ENCODE peak calls at places on chromosome 3, in seven cellular contexts. One of them, this sample, is unnamed. For H3K9me3, the result is how much of the 10 kb centered on the place peaks cover.

GRCh38 chr3:162938073-162938472 is 1441.5 kb downstream of the OTOL1 start:
- DNase-seq in upper lobe of left lung: no peak
- DNase-seq in A549: no peak
- DNase-seq in SK-N-SH: no peak
- DNase-seq in HepG2: no peak
- DNase-seq in transverse colon: no peak
- DNase-seq in T-helper 17 cell: no peak
- DNase-seq in this sample: no peak

GRCh38 chr3:191721390-191721801 is 260.4 kb downstream of the PYDC2 start:
- DNase-seq in upper lobe of left lung: no peak
- DNase-seq in A549: no peak
- DNase-seq in SK-N-SH: no peak
- DNase-seq in HepG2: peak
- DNase-seq in transverse colon: no peak
- DNase-seq in T-helper 17 cell: no peak
- DNase-seq in this sample: no peak

GRCh38 chr3:168212664-168213255 is 117.0 kb upstream of the GOLIM4 start:
- DNase-seq in upper lobe of left lung: no peak
- DNase-seq in A549: no peak
- DNase-seq in SK-N-SH: no peak
- DNase-seq in HepG2: no peak
- DNase-seq in transverse colon: no peak
- DNase-seq in T-helper 17 cell: no peak
- DNase-seq in this sample: no peak

GRCh38 chr3:48268936-48269551 is 28.1 kb downstream of the ZNF589 start:
- DNase-seq in upper lobe of left lung: no peak
- DNase-seq in A549: no peak
- DNase-seq in SK-N-SH: no peak
- DNase-seq in HepG2: no peak
- DNase-seq in transverse colon: peak
- DNase-seq in T-helper 17 cell: no peak
- DNase-seq in this sample: no peak

GRCh38 chr3:187922704-187923393 is 177.6 kb upstream of the BCL6 start:
- DNase-seq in upper lobe of left lung: no peak
- DNase-seq in A549: no peak
- DNase-seq in SK-N-SH: no peak
- DNase-seq in HepG2: no peak
- DNase-seq in transverse colon: no peak
- DNase-seq in T-helper 17 cell: no peak
- DNase-seq in this sample: no peak

GRCh38 chr3:79405183-79405582 is 362.6 kb downstream of the ROBO1 start:
- DNase-seq in upper lobe of left lung: no peak
- DNase-seq in A549: no peak
- DNase-seq in SK-N-SH: no peak
- DNase-seq in HepG2: peak
- DNase-seq in transverse colon: no peak
- DNase-seq in T-helper 17 cell: no peak
- DNase-seq in this sample: no peak

GRCh38 chr3:192772495-192772894 is 45.2 kb upstream of the FGF12 start:
- DNase-seq in upper lobe of left lung: no peak
- DNase-seq in A549: no peak
- DNase-seq in SK-N-SH: peak
- DNase-seq in HepG2: peak
- DNase-seq in transverse colon: no peak
- DNase-seq in T-helper 17 cell: no peak
- DNase-seq in this sample: peak

GRCh38 chr3:159929181-159929893 is 59.3 kb upstream of the IL12A start:
- DNase-seq in upper lobe of left lung: no peak
- DNase-seq in A549: peak
- DNase-seq in SK-N-SH: no peak
- DNase-seq in HepG2: peak
- DNase-seq in transverse colon: peak
- DNase-seq in T-helper 17 cell: no peak
- DNase-seq in this sample: no peak

GRCh38 chr3:128378631-128379347 is 87.9 kb downstream of the DNAJB8 start:
- DNase-seq in upper lobe of left lung: no peak
- DNase-seq in A549: no peak
- DNase-seq in SK-N-SH: no peak
- DNase-seq in HepG2: no peak
- DNase-seq in transverse colon: no peak
- DNase-seq in T-helper 17 cell: no peak
- DNase-seq in this sample: no peak

GRCh38 chr3:192091831-192092230 is 630.9 kb downstream of the PYDC2 start:
- DNase-seq in upper lobe of left lung: no peak
- DNase-seq in A549: no peak
- DNase-seq in SK-N-SH: no peak
- DNase-seq in HepG2: no peak
- DNase-seq in transverse colon: no peak
- DNase-seq in T-helper 17 cell: no peak
- DNase-seq in this sample: no peak

GRCh38 chr3:188151438-188151837 is 2.5 kb upstream of the LPP start:
- DNase-seq in upper lobe of left lung: no peak
- DNase-seq in A549: no peak
- DNase-seq in SK-N-SH: no peak
- DNase-seq in HepG2: no peak
- DNase-seq in transverse colon: no peak
- DNase-seq in T-helper 17 cell: no peak
- DNase-seq in this sample: no peak

GRCh38 chr3:12633108-12633507 is 30.8 kb downstream of the RAF1 start:
- DNase-seq in upper lobe of left lung: no peak
- DNase-seq in A549: no peak
- DNase-seq in SK-N-SH: no peak
- DNase-seq in HepG2: no peak
- DNase-seq in transverse colon: no peak
- DNase-seq in T-helper 17 cell: no peak
- DNase-seq in this sample: no peak

GRCh38 chr3:42119558-42120355 is 28.6 kb downstream of the TRAK1 start:
- DNase-seq in upper lobe of left lung: no peak
- DNase-seq in A549: no peak
- DNase-seq in SK-N-SH: no peak
- DNase-seq in HepG2: no peak
- DNase-seq in transverse colon: no peak
- DNase-seq in T-helper 17 cell: no peak
- DNase-seq in this sample: no peak

GRCh38 chr3:115397433-115397832 is 225.9 kb upstream of the GAP43 start:
- DNase-seq in upper lobe of left lung: no peak
- DNase-seq in A549: no peak
- DNase-seq in SK-N-SH: no peak
- DNase-seq in HepG2: no peak
- DNase-seq in transverse colon: no peak
- DNase-seq in T-helper 17 cell: no peak
- DNase-seq in this sample: no peak

GRCh38 chr3:427128-427527 is 230.6 kb downstream of the CHL1 start:
- DNase-seq in upper lobe of left lung: no peak
- DNase-seq in A549: no peak
- DNase-seq in SK-N-SH: no peak
- DNase-seq in HepG2: no peak
- DNase-seq in transverse colon: no peak
- DNase-seq in T-helper 17 cell: no peak
- DNase-seq in this sample: no peak

GRCh38 chr3:426056-426455 is 229.5 kb downstream of the CHL1 start:
- DNase-seq in upper lobe of left lung: no peak
- DNase-seq in A549: peak
- DNase-seq in SK-N-SH: no peak
- DNase-seq in HepG2: no peak
- DNase-seq in transverse colon: no peak
- DNase-seq in T-helper 17 cell: no peak
- DNase-seq in this sample: no peak

GRCh38 chr3:435161-435560 is 238.6 kb downstream of the CHL1 start:
- DNase-seq in upper lobe of left lung: no peak
- DNase-seq in A549: no peak
- DNase-seq in SK-N-SH: no peak
- DNase-seq in HepG2: no peak
- DNase-seq in transverse colon: no peak
- DNase-seq in T-helper 17 cell: no peak
- DNase-seq in this sample: no peak

GRCh38 chr3:425094-425493 is 228.5 kb downstream of the CHL1 start:
- DNase-seq in upper lobe of left lung: no peak
- DNase-seq in A549: no peak
- DNase-seq in SK-N-SH: peak
- DNase-seq in HepG2: no peak
- DNase-seq in transverse colon: no peak
- DNase-seq in T-helper 17 cell: no peak
- DNase-seq in this sample: no peak

GRCh38 chr3:430186-430585 is 233.6 kb downstream of the CHL1 start:
- DNase-seq in upper lobe of left lung: no peak
- DNase-seq in A549: no peak
- DNase-seq in SK-N-SH: no peak
- DNase-seq in HepG2: no peak
- DNase-seq in transverse colon: no peak
- DNase-seq in T-helper 17 cell: no peak
- DNase-seq in this sample: no peak
- H3K9me3 ChIP-seq in upper lobe of left lung: under half
- H3K9me3 ChIP-seq in A549: under half
- H3K9me3 ChIP-seq in SK-N-SH: under half
- H3K9me3 ChIP-seq in HepG2: half or more
- H3K9me3 ChIP-seq in transverse colon: under half
- H3K9me3 ChIP-seq in T-helper 17 cell: under half
- H3K9me3 ChIP-seq in this sample: under half

DNA sequence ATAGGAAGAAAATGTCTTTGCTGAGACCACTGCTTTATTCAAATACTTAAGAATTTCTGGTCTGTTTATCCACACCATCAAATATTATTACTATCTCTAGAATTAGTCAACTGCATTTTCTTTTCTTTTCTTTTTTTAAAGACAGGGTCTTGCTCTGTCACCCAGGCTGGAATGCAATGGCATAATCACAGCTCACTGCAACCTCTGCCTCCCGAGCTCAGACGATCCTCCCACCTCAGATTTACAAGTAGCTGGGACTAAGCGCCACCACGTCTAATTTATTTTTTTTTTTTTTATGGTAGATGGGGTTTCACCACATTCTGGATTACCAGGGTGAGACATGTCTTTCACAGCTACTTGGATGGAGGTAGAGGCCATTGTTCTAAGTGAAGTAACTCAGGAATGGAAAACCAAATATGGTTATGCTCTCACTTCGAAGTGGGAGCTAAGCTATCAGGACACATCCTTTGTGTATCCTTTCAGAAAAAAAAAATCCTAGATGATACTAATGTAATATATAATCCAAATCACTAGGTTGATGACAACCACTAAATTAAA is 52.8 kb downstream of the STAG1 start:
- DNase-seq in upper lobe of left lung: no peak
- DNase-seq in A549: no peak
- DNase-seq in SK-N-SH: no peak
- DNase-seq in HepG2: no peak
- DNase-seq in transverse colon: no peak
- DNase-seq in T-helper 17 cell: no peak
- DNase-seq in this sample: no peak
- H3K9me3 ChIP-seq in upper lobe of left lung: under half
- H3K9me3 ChIP-seq in A549: under half
- H3K9me3 ChIP-seq in SK-N-SH: under half
- H3K9me3 ChIP-seq in HepG2: under half
- H3K9me3 ChIP-seq in transverse colon: under half
- H3K9me3 ChIP-seq in T-helper 17 cell: under half
- H3K9me3 ChIP-seq in this sample: under half

GRCh38 chr3:127254001-127254400 is 33.8 kb downstream of the PRR20G start:
- DNase-seq in upper lobe of left lung: no peak
- DNase-seq in A549: no peak
- DNase-seq in SK-N-SH: no peak
- DNase-seq in HepG2: no peak
- DNase-seq in transverse colon: no peak
- DNase-seq in T-helper 17 cell: no peak
- DNase-seq in this sample: no peak

GRCh38 chr3:127252446-127252845 is 35.4 kb downstream of the PRR20G start:
- DNase-seq in upper lobe of left lung: no peak
- DNase-seq in A549: no peak
- DNase-seq in SK-N-SH: no peak
- DNase-seq in HepG2: no peak
- DNase-seq in transverse colon: no peak
- DNase-seq in T-helper 17 cell: no peak
- DNase-seq in this sample: no peak

GRCh38 chr3:127253491-127253890 is 34.4 kb downstream of the PRR20G start:
- DNase-seq in upper lobe of left lung: no peak
- DNase-seq in A549: no peak
- DNase-seq in SK-N-SH: no peak
- DNase-seq in HepG2: no peak
- DNase-seq in transverse colon: no peak
- DNase-seq in T-helper 17 cell: no peak
- DNase-seq in this sample: no peak

GRCh38 chr3:127247292-127247691 is 40.6 kb downstream of the PRR20G start:
- DNase-seq in upper lobe of left lung: no peak
- DNase-seq in A549: no peak
- DNase-seq in SK-N-SH: no peak
- DNase-seq in HepG2: no peak
- DNase-seq in transverse colon: no peak
- DNase-seq in T-helper 17 cell: no peak
- DNase-seq in this sample: no peak

DNA sequence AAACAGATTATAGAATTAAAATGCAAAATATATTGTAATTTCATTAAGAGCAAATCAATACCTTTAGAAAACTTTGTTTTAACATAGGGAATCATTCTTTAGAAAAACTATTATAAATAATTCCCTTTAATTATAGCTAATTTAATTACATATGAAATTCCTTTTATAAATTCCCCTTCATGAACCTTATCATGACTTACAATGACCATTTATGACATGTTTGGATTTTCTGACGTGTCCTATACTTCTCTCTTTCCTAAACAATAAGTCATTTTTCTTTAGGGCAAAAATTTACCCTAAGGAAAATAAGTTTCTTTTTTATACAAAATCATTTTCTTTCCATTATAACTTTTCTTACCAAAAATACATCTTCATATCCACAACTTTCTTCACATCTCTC is 37.8 kb downstream of the PRR20G start:
- DNase-seq in upper lobe of left lung: no peak
- DNase-seq in A549: no peak
- DNase-seq in SK-N-SH: no peak
- DNase-seq in HepG2: no peak
- DNase-seq in transverse colon: no peak
- DNase-seq in T-helper 17 cell: no peak
- DNase-seq in this sample: no peak
- H3K9me3 ChIP-seq in upper lobe of left lung: under half
- H3K9me3 ChIP-seq in A549: under half
- H3K9me3 ChIP-seq in SK-N-SH: under half
- H3K9me3 ChIP-seq in HepG2: under half
- H3K9me3 ChIP-seq in transverse colon: under half
- H3K9me3 ChIP-seq in T-helper 17 cell: under half
- H3K9me3 ChIP-seq in this sample: under half

GRCh38 chr3:140468407-140468806 is 209.5 kb upstream of the TRIM42 start:
- DNase-seq in upper lobe of left lung: no peak
- DNase-seq in A549: no peak
- DNase-seq in SK-N-SH: no peak
- DNase-seq in HepG2: peak
- DNase-seq in transverse colon: no peak
- DNase-seq in T-helper 17 cell: no peak
- DNase-seq in this sample: no peak

GRCh38 chr3:140467916-140468315 is 209.9 kb upstream of the TRIM42 start:
- DNase-seq in upper lobe of left lung: no peak
- DNase-seq in A549: no peak
- DNase-seq in SK-N-SH: no peak
- DNase-seq in HepG2: no peak
- DNase-seq in transverse colon: no peak
- DNase-seq in T-helper 17 cell: no peak
- DNase-seq in this sample: no peak

GRCh38 chr3:140469491-140469890 is 208.4 kb upstream of the TRIM42 start:
- DNase-seq in upper lobe of left lung: no peak
- DNase-seq in A549: no peak
- DNase-seq in SK-N-SH: no peak
- DNase-seq in HepG2: no peak
- DNase-seq in transverse colon: no peak
- DNase-seq in T-helper 17 cell: no peak
- DNase-seq in this sample: no peak

GRCh38 chr3:140470962-140471361 is 206.9 kb upstream of the TRIM42 start:
- DNase-seq in upper lobe of left lung: peak
- DNase-seq in A549: no peak
- DNase-seq in SK-N-SH: peak
- DNase-seq in HepG2: no peak
- DNase-seq in transverse colon: no peak
- DNase-seq in T-helper 17 cell: no peak
- DNase-seq in this sample: no peak

GRCh38 chr3:140470211-140470610 is 207.7 kb upstream of the TRIM42 start:
- DNase-seq in upper lobe of left lung: peak
- DNase-seq in A549: no peak
- DNase-seq in SK-N-SH: no peak
- DNase-seq in HepG2: no peak
- DNase-seq in transverse colon: no peak
- DNase-seq in T-helper 17 cell: no peak
- DNase-seq in this sample: no peak
- H3K9me3 ChIP-seq in upper lobe of left lung: under half
- H3K9me3 ChIP-seq in A549: under half
- H3K9me3 ChIP-seq in SK-N-SH: under half
- H3K9me3 ChIP-seq in HepG2: under half
- H3K9me3 ChIP-seq in transverse colon: under half
- H3K9me3 ChIP-seq in T-helper 17 cell: under half
- H3K9me3 ChIP-seq in this sample: under half

This sample was measured in body of pancreas.